ENCODE peak calls at places on chromosomes 13 and 19, in seven cellular contexts. D, P, Y, F, M, C and N are unnamed samples.
A peak's percentile ranks its signal among the peaks of the same experiment; 100 is the strongest.

GRCh38 chr13:71303144-71303543 is 563.9 kb downstream of the DACH1 start:
- DNase-seq in Y (peak; percentile 20), F (no peak), P (no peak), C (no peak), M (peak; percentile 6), D (no peak), N (no peak)

GRCh38 chr19:30036154-30037129 is 94.4 kb downstream of the URI1 start:
- DNase-seq in D (no peak), Y (no peak), P (no peak), F (no peak), C (no peak), M (no peak), N (no peak)

GRCh38 chr19:953501-954271 is 27.9 kb downstream of the ARID3A start:
- DNase-seq in P (no peak), M (no peak), D (no peak), Y (no peak), C (no peak), F (no peak), N (no peak)

GRCh38 chr19:6801397-6802086 is 29.0 kb downstream of the VAV1 start:
- DNase-seq in F (peak; percentile 56), D (peak; percentile 82), C (no peak), P (peak; percentile 72), Y (no peak), M (no peak), N (peak; percentile 77)

GRCh38 chr13:66532146-66532545 is 698.0 kb downstream of the PCDH9 start:
- DNase-seq in C (peak; percentile 20), P (no peak), D (no peak), Y (no peak), F (no peak), M (no peak), N (no peak)

GRCh38 chr13:20402881-20403280 is 122.8 kb downstream of the CRYL1 start:
- DNase-seq in Y (no peak), P (no peak), D (no peak), M (no peak), C (no peak), F (no peak), N (peak; percentile 34)

GRCh38 chr13:51599444-51600176 is 15.3 kb downstream of the WDFY2 start:
- DNase-seq in P (no peak), M (no peak), F (no peak), D (no peak), C (no peak), Y (no peak), N (no peak)

GRCh38 chr19:18439025-18439909 is 1.3 kb upstream of the ISYNA1 start:
- DNase-seq in P (no peak), C (no peak), F (no peak), M (no peak), D (no peak), Y (no peak), N (no peak)

GRCh38 chr13:98295371-98295770 is 118.3 kb upstream of the RNF113B start:
- DNase-seq in D (no peak), P (no peak), Y (no peak), C (no peak), F (no peak), M (no peak), N (no peak)

GRCh38 chr19:7370546-7370945 is 21.8 kb downstream of the ARHGEF18 start:
- DNase-seq in D (no peak), C (no peak), P (no peak), F (no peak), Y (no peak), M (no peak), N (no peak)

GRCh38 chr13:49806126-49806536 is 13.6 kb upstream of the KPNA3 start:
- DNase-seq in P (no peak), F (no peak), Y (no peak), C (no peak), D (no peak), M (no peak), N (no peak)

GRCh38 chr13:75635621-75636338 is at the start of gene LMO7:
- DNase-seq in D (peak; percentile 40), Y (peak; percentile 47), F (no peak), P (no peak), C (no peak), M (no peak), N (peak; percentile 74)

GRCh38 chr19:55080915-55081772 is 5.5 kb downstream of the EPS8L1 start:
- DNase-seq in P (peak; percentile 68), D (peak; percentile 83), C (no peak), Y (no peak), M (no peak), F (peak; percentile 86), N (no peak)

GRCh38 chr19:10601999-10602329 is 14.9 kb upstream of the AP1M2 start:
- DNase-seq in Y (no peak), M (no peak), C (no peak), D (no peak), F (no peak), P (no peak), N (no peak)

GRCh38 chr19:21586341-21587116 is 81.1 kb downstream of the ZNF429 start:
- DNase-seq in F (no peak), P (no peak), D (peak; percentile 40), Y (no peak), C (no peak), M (no peak), N (no peak)

GRCh38 chr19:7196721-7197168 is 97.5 kb downstream of the INSR start:
- DNase-seq in D (peak; percentile 6), M (no peak), P (no peak), F (no peak), Y (no peak), C (no peak), N (no peak)

GRCh38 chr13:31518666-31519065 is 220.7 kb upstream of the RXFP2 start:
- DNase-seq in P (no peak), M (no peak), Y (no peak), D (no peak), C (no peak), F (no peak), N (no peak)

GRCh38 chr13:48316826-48317510 is 13.4 kb downstream of the RB1 start:
- DNase-seq in M (no peak), F (no peak), Y (no peak), P (no peak), D (no peak), C (no peak), N (no peak)

GRCh38 chr13:46575321-46575721 is 22.4 kb downstream of the LRCH1 start:
- DNase-seq in D (no peak), F (no peak), Y (no peak), M (no peak), C (no peak), P (no peak), N (no peak)

GRCh38 chr19:53580871-53581835 is 43.2 kb downstream of the ZNF331 start:
- DNase-seq in D (no peak), C (no peak), P (no peak), F (no peak), M (no peak), Y (no peak), N (no peak)

GRCh38 chr13:107271226-107271625 is 703.3 kb upstream of the ARGLU1 start:
- DNase-seq in F (no peak), M (peak; percentile 81), Y (peak; percentile 78), C (no peak), P (no peak), D (no peak), N (no peak)

GRCh38 chr13:30002577-30002976 is 152.2 kb upstream of the UBL3 start:
- DNase-seq in M (no peak), F (no peak), P (no peak), C (no peak), D (no peak), Y (no peak), N (no peak)

GRCh38 chr13:49395416-49396277 is 48.2 kb downstream of the CAB39L start:
- DNase-seq in P (no peak), D (no peak), F (no peak), Y (no peak), C (no peak), M (no peak), N (no peak)

GRCh38 chr19:4707956-4708650 is 15.5 kb downstream of the DPP9 start:
- DNase-seq in D (no peak), M (no peak), C (no peak), F (no peak), Y (no peak), P (no peak), N (no peak)

GRCh38 chr13:111183087-111183645 is 68.1 kb downstream of the ARHGEF7 start:
- DNase-seq in F (no peak), P (no peak), M (no peak), Y (no peak), D (no peak), C (no peak), N (no peak)

GRCh38 chr19:46860846-46861690 is at the start of gene ARHGAP35:
- DNase-seq in M (no peak), F (no peak), C (no peak), P (peak; percentile 68), D (peak; percentile 19), Y (no peak), N (peak; percentile 80)

GRCh38 chr19:17405250-17406038 is at the start of gene BST2:
- DNase-seq in F (no peak), D (peak; percentile 32), Y (no peak), C (no peak), M (no peak), P (peak; percentile 53), N (no peak)

GRCh38 chr19:7199613-7200533 is 94.3 kb downstream of the INSR start:
- DNase-seq in F (peak; percentile 50), C (no peak), D (no peak), M (no peak), Y (no peak), P (no peak), N (no peak)

GRCh38 chr13:64459778-64460177 is 2770.4 kb downstream of the PCDH9 start:
- DNase-seq in Y (no peak), C (no peak), P (no peak), F (no peak), M (no peak), D (no peak), N (no peak)

GRCh38 chr19:10339380-10339960 is at the start of gene ICAM3:
- DNase-seq in C (no peak), Y (no peak), M (no peak), P (peak; percentile 37), F (no peak), D (peak; percentile 62), N (no peak)

GRCh38 chr19:49976496-49976895 is 15.5 kb upstream of the SIGLEC11 start:
- DNase-seq in M (no peak), D (no peak), Y (no peak), C (no peak), P (no peak), F (no peak), N (no peak)

GRCh38 chr19:35742121-35742724 is at the start of gene IGFLR1:
- DNase-seq in D (peak; percentile 62), Y (no peak), C (no peak), F (no peak), M (no peak), P (peak; percentile 44), N (no peak)

GRCh38 chr13:95588134-95588533 is 35.6 kb downstream of the CLDN10 start:
- DNase-seq in C (no peak), F (no peak), M (no peak), Y (no peak), D (no peak), P (no peak), N (no peak)

GRCh38 chr19:16893686-16893990 is 4.8 kb downstream of the F2RL3 start:
- DNase-seq in D (no peak), Y (no peak), P (no peak), C (no peak), F (no peak), M (no peak), N (no peak)